ENCODE peak calls at places on chromosomes 13 and 19, in eight cellular contexts. X is OCI-LY7, Z is tibial artery, L is right atrium auricular region, A is cardiac muscle cell, F is dorsolateral prefrontal cortex, U is NB4, R is fibroblast of mammary gland. O is an unnamed sample.

GRCh38 chr19:6101291-6101690 is 9.0 kb downstream of the RFX2 start:
- DNase-seq in Z (no peak), X (no peak), R (no peak), F (no peak), U (no peak), L (no peak), A (no peak), O (no peak)

GRCh38 chr13:41547253-41548000 is 90.1 kb downstream of the RGCC start:
- DNase-seq in Z (peak; percentile 82), X (no peak), L (peak; percentile 64), A (peak; percentile 21), R (no peak), F (peak; percentile 60), U (no peak), O (peak; percentile 53)

GRCh38 chr13:42970824-42971669 is 21.0 kb downstream of the EPSTI1 start:
- DNase-seq in U (peak; percentile 67), Z (no peak), X (peak; percentile 65), R (peak; percentile 62), A (peak; percentile 51), L (no peak), F (peak; percentile 6), O (peak; percentile 72)

GRCh38 chr13:110525328-110526319 is 35.9 kb downstream of the RAB20 start:
- DNase-seq in R (no peak), A (no peak), X (peak; percentile 1), U (no peak), F (no peak), Z (no peak), L (no peak), O (no peak)

GRCh38 chr19:6833166-6833790 is 54.1 kb upstream of the ADGRE1 start:
- DNase-seq in Z (peak; percentile 55), X (no peak), R (no peak), A (no peak), L (no peak), U (no peak), F (no peak), O (no peak)

GRCh38 chr19:33470040-33470330 is 51.6 kb downstream of the PEPD start:
- DNase-seq in L (no peak), X (no peak), R (no peak), U (no peak), Z (peak; percentile 51), F (no peak), A (no peak), O (no peak)

GRCh38 chr19:53960187-53960586 is 2.5 kb upstream of the CACNG8 start:
- DNase-seq in L (no peak), Z (no peak), F (no peak), A (no peak), R (no peak), U (no peak), X (no peak), O (no peak)

GRCh38 chr19:51183629-51184028 is 41.3 kb upstream of the CD33 start:
- DNase-seq in A (no peak), U (no peak), X (no peak), Z (no peak), R (no peak), L (no peak), F (no peak), O (no peak)

GRCh38 chr19:41025871-41026270 is 34.8 kb downstream of the CYP2B6 start:
- DNase-seq in U (no peak), F (no peak), R (no peak), X (no peak), A (no peak), Z (no peak), L (no peak), O (no peak)

GRCh38 chr13:71320452-71320851 is 546.6 kb downstream of the DACH1 start:
- DNase-seq in U (peak; percentile 66), L (no peak), X (peak; percentile 2), Z (no peak), F (no peak), R (peak; percentile 4), A (peak; percentile 53), O (peak; percentile 38)

GRCh38 chr19:43611788-43612187 is at the start of gene SRRM5:
- DNase-seq in U (no peak), R (no peak), F (no peak), Z (no peak), A (no peak), X (no peak), L (no peak), O (no peak)

GRCh38 chr19:19461306-19461670 is 54.1 kb downstream of the TSSK6 start:
- DNase-seq in U (no peak), Z (no peak), F (no peak), L (no peak), R (no peak), X (no peak), A (no peak), O (no peak)

DNA sequence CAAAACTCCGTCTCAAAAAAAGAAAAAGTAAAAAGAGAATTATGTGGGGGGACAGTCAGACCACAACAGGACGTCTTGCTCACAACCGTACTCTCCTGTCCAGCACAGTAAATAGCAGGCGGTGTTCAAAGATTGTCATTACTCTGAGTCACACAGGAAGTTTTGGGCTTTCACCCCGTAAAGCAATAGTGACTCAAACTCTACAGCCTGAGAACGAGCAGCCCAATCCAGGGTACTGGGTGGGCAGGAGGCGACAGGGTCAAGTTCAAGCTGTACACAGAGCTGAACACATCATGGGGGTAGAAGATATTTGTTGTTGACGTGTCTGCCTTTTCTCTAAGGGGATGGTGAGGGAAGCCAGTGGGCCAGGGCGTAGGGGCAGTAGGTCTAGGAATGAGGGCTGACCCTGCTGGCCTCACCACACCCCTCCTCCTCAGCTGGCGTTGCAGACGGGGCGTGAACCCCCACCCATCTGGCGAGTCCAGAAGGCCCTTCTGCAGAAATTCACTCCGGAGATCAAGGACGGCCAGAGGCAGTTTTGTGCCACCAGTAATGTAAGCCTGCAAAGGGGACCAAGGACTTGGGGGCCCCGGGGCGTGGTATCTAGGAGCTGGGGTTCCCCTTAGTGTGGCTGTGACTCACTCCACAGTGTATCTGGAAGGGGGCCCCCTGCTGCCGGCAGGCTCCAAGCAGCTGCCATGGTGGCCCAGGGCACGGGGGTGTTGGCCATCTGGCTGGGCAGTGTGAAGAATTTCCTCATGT is 23.3 kb downstream of the PRR12 start:
- DNase-seq in F (no peak), A (peak; percentile 68), Z (no peak), X (no peak), U (peak; percentile 65), R (peak; percentile 96), L (no peak), O (peak; percentile 74)
- TF ChIP-seq CTCF in F (no peak), A (peak; percentile 20), Z (no peak), X (no peak), U (peak; percentile 9), R (no peak), L (no peak), O (no peak)

GRCh38 chr19:55277494-55277893 is 2.4 kb downstream of the HSPBP1 start:
- DNase-seq in R (no peak), A (no peak), L (no peak), F (no peak), X (no peak), U (no peak), Z (no peak), O (no peak)
- H3K4me3 ChIP-seq in R (no peak overlapping the region), A (no peak overlapping the region), L (no peak overlapping the region), F (no peak overlapping the region), X (peak overlapping the region; percentile 64), U (no peak overlapping the region), Z (no peak overlapping the region), O (no peak overlapping the region)

GRCh38 chr13:30898070-30898469 is 8.0 kb upstream of the MEDAG start:
- DNase-seq in U (no peak), Z (no peak), L (no peak), A (no peak), F (no peak), X (no peak), R (no peak), O (no peak)

GRCh38 chr13:30892966-30893365 is 13.1 kb upstream of the MEDAG start:
- DNase-seq in R (peak; percentile 72), U (peak; percentile 30), Z (peak; percentile 84), F (no peak), X (peak; percentile 22), L (peak; percentile 88), A (peak; percentile 75), O (peak; percentile 23)

GRCh38 chr13:30898721-30899188 is 7.3 kb upstream of the MEDAG start:
- DNase-seq in Z (peak; percentile 94), X (no peak), R (peak; percentile 99), A (peak; percentile 93), F (no peak), U (no peak), L (peak; percentile 83), O (peak; percentile 57)

GRCh38 chr13:30900952-30901749 is 4.9 kb upstream of the MEDAG start:
- DNase-seq in X (no peak), F (no peak), R (no peak), U (no peak), Z (no peak), L (no peak), A (no peak), O (no peak)

DNA sequence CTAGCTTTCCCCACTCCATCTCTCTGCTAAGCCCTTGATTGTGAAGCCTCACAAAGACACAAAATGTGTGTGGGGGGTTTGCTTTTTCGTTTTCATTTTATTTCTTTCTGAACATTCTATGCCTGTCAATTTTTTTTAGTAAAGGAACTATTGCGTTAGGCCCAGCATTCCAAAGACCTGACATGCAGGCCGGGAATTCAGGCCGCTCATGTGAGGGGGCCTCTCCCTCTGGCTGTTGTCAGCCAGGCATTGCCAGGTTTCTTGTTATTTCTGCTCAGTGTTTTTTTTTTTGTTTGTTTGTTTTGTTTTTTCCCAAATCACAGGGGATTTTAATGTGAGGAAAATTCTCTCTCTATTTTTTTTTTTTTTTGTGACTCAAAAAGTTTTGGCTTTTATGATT is 10.3 kb upstream of the MEDAG start:
- DNase-seq in F (no peak), U (no peak), A (peak; percentile 95), Z (peak; percentile 92), X (no peak), L (peak; percentile 87), R (peak; percentile 86), O (peak; percentile 82)
- TF ChIP-seq CTCF in F (no peak), U (no peak), A (no peak), Z (no peak), X (no peak), L (no peak), R (no peak), O (no peak)

DNA sequence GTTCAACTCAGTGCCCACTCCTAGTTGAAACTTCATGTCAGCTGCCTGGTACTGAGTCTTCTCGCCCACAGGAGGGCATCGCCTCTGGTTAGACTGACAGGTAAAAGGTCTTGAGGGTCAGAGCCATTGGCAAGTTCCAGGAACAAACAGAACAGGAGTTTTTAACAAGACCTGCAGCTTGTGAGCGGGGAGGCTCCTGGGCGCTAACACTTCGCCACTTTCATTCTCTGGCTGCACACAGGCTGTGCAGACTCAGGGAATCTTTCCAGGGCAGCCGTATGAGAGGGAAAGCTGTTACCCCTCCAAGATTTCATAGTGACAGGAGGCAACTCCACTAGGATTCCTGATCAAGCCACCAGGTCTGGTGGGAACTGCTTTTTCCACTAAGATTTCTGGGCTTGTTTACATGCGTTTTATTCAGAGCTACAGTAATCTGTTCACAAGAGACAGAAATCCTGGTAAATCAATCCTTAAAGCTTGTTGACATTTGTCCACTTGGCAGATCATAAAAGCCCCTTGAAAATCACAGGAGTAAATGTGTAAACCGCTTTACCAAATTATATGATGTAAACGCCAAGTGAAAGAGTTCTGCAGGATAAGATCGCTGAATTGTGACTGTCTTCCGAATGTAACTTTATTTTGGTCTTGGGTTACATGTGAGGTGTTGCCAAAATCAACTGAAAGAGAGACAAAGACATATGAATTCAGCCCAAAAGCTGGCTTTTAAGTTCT is 190.6 kb downstream of the MZT1 start:
- DNase-seq in U (no peak), R (no peak), A (peak; percentile 2), F (peak; percentile 28), Z (no peak), L (no peak), X (no peak), O (no peak)
- H3K4me3 ChIP-seq in U (no peak overlapping the region), R (no peak overlapping the region), A (no peak overlapping the region), F (peak overlapping the region; percentile 35), Z (no peak overlapping the region), L (peak overlapping the region; percentile 17), X (no peak overlapping the region), O (no peak overlapping the region)

GRCh38 chr19:11612816-11613511 is 15.7 kb downstream of the ZNF627 start:
- DNase-seq in R (no peak), A (no peak), Z (no peak), L (no peak), U (no peak), F (no peak), X (peak; percentile 20), O (no peak)
- TF ChIP-seq CTCF in R (no peak), A (no peak), Z (no peak), L (no peak), U (no peak), F (no peak), X (no peak), O (peak; percentile 4)